ENCODE peak calls at places on chromosomes 13 and 19, in five cellular contexts. Q is NB4, A is H1, Y is hepatocyte, H is BE2C. S is an unnamed sample.

GRCh38 chr19:6556480-6556879 is 25.7 kb downstream of the TNFSF9 start:
- DNase-seq in Y (no peak), H (no peak), Q (no peak), A (no peak), S (peak)

GRCh38 chr13:23365652-23366051 is 67.8 kb downstream of the SACS start:
- DNase-seq in A (no peak), Q (no peak), H (no peak), Y (no peak), S (no peak)

GRCh38 chr13:79018166-79018565 is 359.2 kb upstream of the OBI1 start:
- DNase-seq in Q (no peak), H (no peak), Y (no peak), A (no peak), S (no peak)

GRCh38 chr13:98215508-98215907 is 38.4 kb upstream of the RNF113B start:
- DNase-seq in Y (no peak), A (no peak), H (no peak), Q (no peak), S (no peak)

GRCh38 chr13:21427741-21428140 is 31.4 kb downstream of the ZDHHC20 start:
- DNase-seq in A (no peak), Y (no peak), H (no peak), Q (no peak), S (no peak)

GRCh38 chr13:46992383-46992952 is 95.6 kb upstream of the HTR2A start:
- DNase-seq in Y (no peak), H (peak), Q (peak), A (no peak), S (no peak)

GRCh38 chr13:34734932-34735331 is 207.1 kb upstream of the NBEA start:
- DNase-seq in Y (no peak), H (no peak), Q (no peak), A (no peak), S (no peak)

GRCh38 chr19:17279436-17279835 is 2.3 kb upstream of the ANKLE1 start:
- DNase-seq in H (no peak), A (no peak), Y (no peak), Q (no peak), S (no peak)

DNA sequence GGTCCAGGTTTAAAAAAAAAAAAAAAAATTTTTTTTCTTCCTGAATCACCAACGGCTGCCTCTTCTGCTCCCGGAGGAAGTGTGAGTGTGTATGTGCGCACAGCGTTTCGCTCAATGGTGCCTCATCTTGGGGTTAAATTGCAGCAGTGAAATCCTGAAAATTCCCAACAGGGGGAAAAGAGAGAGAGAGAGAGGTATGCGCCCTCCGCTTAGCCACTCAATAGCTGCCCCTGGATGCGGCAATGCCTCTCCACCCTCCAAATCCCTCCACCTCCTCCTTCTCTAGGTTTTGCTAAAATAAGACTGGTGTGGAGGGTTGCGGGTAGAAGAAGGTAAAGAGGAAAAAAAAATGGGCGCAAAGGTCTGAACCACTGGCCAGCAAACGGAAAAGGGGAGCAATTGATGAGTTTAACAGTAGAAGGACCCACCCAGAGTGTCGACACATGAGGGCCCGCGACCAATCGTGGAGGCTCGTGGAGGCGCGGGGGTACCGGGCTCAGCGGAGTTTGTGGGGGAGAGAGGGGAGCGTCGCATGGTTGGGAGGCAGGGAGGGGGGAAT is 853 bp upstream of the CACNA1A start:
- DNase-seq in Q (no peak), Y (no peak), A (peak), H (no peak), S (no peak)
- TF ChIP-seq CTCF in Q (no peak), Y (no peak), A (no peak), H (no peak), S (no peak)

GRCh38 chr13:111900390-111901180 is 166.4 kb upstream of the SOX1 start:
- DNase-seq in Q (no peak), Y (no peak), A (peak), H (no peak), S (no peak)
- TF ChIP-seq CTCF in Q (no peak), Y (no peak), A (no peak), H (no peak), S (no peak)

DNA sequence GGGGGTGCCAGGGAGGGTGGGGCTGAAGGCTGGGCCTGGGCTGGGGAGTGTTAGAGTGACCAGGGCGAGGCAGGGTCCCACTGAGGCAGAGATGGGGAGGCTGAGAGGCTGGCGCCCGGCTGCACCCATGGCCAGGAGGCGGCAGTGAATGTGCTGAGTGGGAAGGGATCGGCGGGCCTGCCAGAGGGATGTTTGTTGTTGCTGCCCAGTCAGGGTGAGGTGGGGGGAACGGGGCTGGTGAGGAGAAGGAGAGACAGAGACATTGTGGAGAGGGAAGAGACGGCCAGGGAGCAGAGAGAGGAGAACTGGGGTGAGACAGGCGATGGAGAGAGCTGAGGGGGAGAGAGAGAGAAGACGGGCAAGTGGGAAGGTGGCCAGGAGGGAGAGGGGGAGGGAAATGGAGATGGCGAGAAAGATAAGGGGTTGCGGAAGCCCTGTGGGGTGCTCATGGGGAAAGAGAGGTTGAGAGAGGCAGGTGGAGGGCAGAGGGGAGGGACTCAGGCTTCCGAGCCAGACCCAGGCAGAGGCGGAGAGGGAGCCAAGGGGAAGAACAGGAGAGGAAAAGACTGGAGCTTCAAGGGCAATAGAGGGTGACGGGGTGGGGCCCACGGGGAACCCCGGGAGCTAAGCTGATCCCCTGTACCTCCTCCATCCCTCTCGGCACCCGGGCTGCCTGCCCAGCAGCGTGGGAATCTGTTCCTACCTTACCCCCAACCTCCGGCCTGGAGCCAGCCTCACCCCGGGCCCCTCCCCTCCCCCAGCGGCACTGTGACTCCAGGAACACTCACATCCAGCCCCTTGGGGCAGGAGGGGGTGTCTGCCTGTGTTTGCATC is 690 bp upstream of the B3GNT8 start:
- DNase-seq in H (peak), Q (peak), A (peak), Y (peak), S (no peak)
- TF ChIP-seq CTCF in H (no peak), Q (no peak), A (no peak), Y (peak), S (no peak)

GRCh38 chr13:76820759-76821158 is 65.4 kb downstream of the KCTD12 start:
- DNase-seq in H (no peak), Y (no peak), A (no peak), Q (no peak), S (no peak)
- TF ChIP-seq CTCF in H (no peak), Y (no peak), A (no peak), Q (no peak), S (no peak)

GRCh38 chr19:54881884-54882283 is 7.8 kb downstream of the FCAR start:
- DNase-seq in Q (no peak), A (no peak), Y (no peak), H (no peak), S (no peak)

GRCh38 chr19:54883228-54883627 is 9.2 kb downstream of the FCAR start:
- DNase-seq in Q (no peak), H (no peak), Y (no peak), A (no peak), S (no peak)

DNA sequence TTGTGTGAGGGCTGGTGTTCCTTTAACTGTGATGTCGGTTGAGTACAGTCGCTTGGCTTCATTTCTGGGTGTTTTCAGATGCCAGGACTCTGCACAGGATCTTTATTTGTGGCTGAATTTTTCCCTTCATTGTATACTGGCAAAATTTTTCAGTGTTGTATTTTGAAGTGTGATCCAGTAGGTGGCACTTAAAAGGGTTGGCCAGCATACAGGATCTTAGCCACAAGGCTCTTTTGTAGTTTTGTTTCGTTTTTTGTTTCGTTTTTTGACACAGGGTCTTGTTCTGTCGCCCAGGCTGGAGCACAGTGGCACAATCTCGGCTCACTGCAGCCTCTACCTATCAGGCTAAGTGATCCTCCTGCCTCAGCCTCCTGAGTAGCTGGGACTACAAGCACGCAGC is 8.7 kb downstream of the FCAR start:
- DNase-seq in Q (peak), H (no peak), A (no peak), Y (no peak), S (no peak)
- TF ChIP-seq CTCF in Q (no peak), H (no peak), A (no peak), Y (no peak), S (no peak)

DNA sequence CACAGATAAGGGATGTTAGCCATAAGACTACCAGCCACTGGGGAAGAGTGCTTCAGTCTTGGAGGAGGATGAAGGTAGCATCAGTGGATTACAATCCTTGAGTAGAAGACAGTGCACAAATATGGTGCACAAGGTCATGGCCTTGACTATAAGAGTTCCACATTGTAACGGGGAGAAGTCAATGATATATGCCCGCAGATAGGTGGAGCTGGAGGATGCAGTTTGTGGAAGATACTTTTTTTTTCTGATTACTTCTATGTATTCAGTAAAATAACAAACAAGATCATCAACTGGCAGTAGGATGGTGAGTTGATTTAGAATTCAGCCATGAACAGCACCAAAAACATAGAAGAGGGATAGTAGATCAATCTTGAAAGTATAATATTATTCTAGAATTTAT is 926.8 kb upstream of the MIR17HG start:
- DNase-seq in H (no peak), Y (no peak), A (no peak), Q (no peak), S (no peak)
- TF ChIP-seq CTCF in H (peak), Y (no peak), A (peak), Q (no peak), S (peak)

GRCh38 chr19:46404039-46404883 is 9.1 kb downstream of the CCDC8 start:
- DNase-seq in Q (peak), Y (peak), A (peak), H (no peak), S (no peak)
- TF ChIP-seq CTCF in Q (no peak), Y (peak), A (no peak), H (peak), S (peak)

GRCh38 chr13:33057019-33057785 is 41.0 kb downstream of the KL start:
- DNase-seq in Q (peak), Y (no peak), A (no peak), H (peak), S (peak)
- TF ChIP-seq CTCF in Q (peak), Y (peak), A (peak), H (peak), S (peak)

DNA sequence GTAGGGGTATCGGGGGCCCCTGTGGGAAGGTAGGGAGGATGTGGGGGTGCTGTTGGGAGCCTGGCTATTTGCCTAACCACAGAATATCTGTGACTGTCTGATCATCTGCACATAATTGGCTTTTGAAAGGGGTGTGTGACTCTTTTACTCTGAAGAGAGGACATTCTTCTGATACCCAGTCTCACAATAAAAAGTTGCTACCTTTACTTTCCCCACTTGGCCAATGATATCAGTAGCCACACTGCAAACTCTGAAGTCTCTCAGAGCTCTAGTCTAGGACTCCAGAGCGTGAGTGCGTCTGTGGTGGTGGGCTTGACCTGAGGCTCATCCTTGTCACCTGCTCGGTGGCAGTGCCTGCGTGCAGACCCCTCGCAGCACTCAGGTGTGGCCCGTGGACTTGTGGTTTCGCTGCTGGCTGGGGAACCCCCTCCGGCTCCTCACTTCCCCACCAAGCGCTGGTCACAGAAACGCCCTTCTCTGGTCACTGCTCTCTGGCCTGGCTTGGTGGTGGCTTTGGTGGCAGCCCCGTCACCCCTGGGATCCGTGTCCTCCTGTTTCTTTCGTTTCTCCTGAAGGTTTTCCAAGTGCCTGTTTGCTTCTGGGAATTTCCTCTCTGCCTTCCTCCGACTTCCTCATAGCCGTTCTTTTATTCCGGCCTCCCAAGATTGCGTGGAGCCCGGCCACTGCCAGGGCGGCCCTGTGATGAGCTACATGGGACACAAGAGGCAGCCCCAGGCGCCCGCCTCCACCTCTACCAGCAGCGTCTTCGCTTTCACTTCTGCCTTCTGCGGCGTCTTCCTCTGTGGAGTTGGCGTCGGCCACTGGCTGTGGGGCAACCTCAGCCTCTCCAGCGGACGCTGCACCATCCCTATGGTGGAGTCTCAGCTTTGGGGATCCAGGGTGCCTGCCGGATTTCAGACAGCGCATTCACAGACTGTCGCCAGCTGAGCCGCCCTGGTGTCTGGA is 78.0 kb downstream of the ATP11A start:
- DNase-seq in H (no peak), Q (no peak), A (no peak), Y (no peak), S (no peak)
- TF ChIP-seq CTCF in H (no peak), Q (no peak), A (no peak), Y (no peak), S (no peak)